ENCODE peak calls at places on chromosome 2, in ten cellular contexts. One of them, this sample, is unnamed.

GRCh38 chr2:21096458-21096857 is 27.3 kb upstream of the TDRD15 start:
- DNase-seq in heart right ventricle: no peak
- DNase-seq in choroid plexus epithelial cell: no peak
- DNase-seq in neural progenitor cell: no peak
- DNase-seq in SJSA1: no peak
- DNase-seq in BJ: no peak
- DNase-seq in GM12865: no peak
- DNase-seq in PC-9: no peak
- DNase-seq in adipocyte: no peak
- DNase-seq in fibroblast of mammary gland: no peak
- DNase-seq in this sample: no peak

GRCh38 chr2:188293601-188294482 is 2.2 kb downstream of the GULP1 start:
- DNase-seq in heart right ventricle: peak
- DNase-seq in choroid plexus epithelial cell: peak
- DNase-seq in neural progenitor cell: peak
- DNase-seq in SJSA1: peak
- DNase-seq in BJ: no peak
- DNase-seq in GM12865: no peak
- DNase-seq in PC-9: peak
- DNase-seq in adipocyte: peak
- DNase-seq in fibroblast of mammary gland: peak
- DNase-seq in this sample: no peak

GRCh38 chr2:18153741-18154140 is 275.3 kb downstream of the KCNS3 start:
- DNase-seq in heart right ventricle: no peak
- DNase-seq in choroid plexus epithelial cell: no peak
- DNase-seq in neural progenitor cell: no peak
- DNase-seq in SJSA1: no peak
- DNase-seq in BJ: no peak
- DNase-seq in GM12865: no peak
- DNase-seq in PC-9: no peak
- DNase-seq in adipocyte: no peak
- DNase-seq in fibroblast of mammary gland: no peak
- DNase-seq in this sample: no peak

GRCh38 chr2:151922845-151923666 is 94.8 kb upstream of the ARL5A start:
- DNase-seq in heart right ventricle: peak
- DNase-seq in choroid plexus epithelial cell: peak
- DNase-seq in neural progenitor cell: no peak
- DNase-seq in SJSA1: no peak
- DNase-seq in BJ: no peak
- DNase-seq in GM12865: no peak
- DNase-seq in PC-9: peak
- DNase-seq in adipocyte: peak
- DNase-seq in fibroblast of mammary gland: peak
- DNase-seq in this sample: no peak

GRCh38 chr2:204024503-204024902 is 87.9 kb downstream of the ICOS start:
- DNase-seq in heart right ventricle: no peak
- DNase-seq in choroid plexus epithelial cell: peak
- DNase-seq in neural progenitor cell: peak
- DNase-seq in SJSA1: no peak
- DNase-seq in BJ: no peak
- DNase-seq in GM12865: peak
- DNase-seq in PC-9: no peak
- DNase-seq in adipocyte: peak
- DNase-seq in fibroblast of mammary gland: peak
- DNase-seq in this sample: no peak

GRCh38 chr2:64626963-64627760 is 26.6 kb downstream of the SERTAD2 start:
- DNase-seq in heart right ventricle: no peak
- DNase-seq in choroid plexus epithelial cell: no peak
- DNase-seq in neural progenitor cell: peak
- DNase-seq in SJSA1: no peak
- DNase-seq in BJ: no peak
- DNase-seq in GM12865: no peak
- DNase-seq in PC-9: no peak
- DNase-seq in adipocyte: no peak
- DNase-seq in fibroblast of mammary gland: no peak
- DNase-seq in this sample: no peak

GRCh38 chr2:204104821-204105220 is 168.3 kb downstream of the ICOS start:
- DNase-seq in heart right ventricle: no peak
- DNase-seq in choroid plexus epithelial cell: no peak
- DNase-seq in neural progenitor cell: no peak
- DNase-seq in SJSA1: no peak
- DNase-seq in BJ: no peak
- DNase-seq in GM12865: no peak
- DNase-seq in PC-9: no peak
- DNase-seq in adipocyte: no peak
- DNase-seq in fibroblast of mammary gland: no peak
- DNase-seq in this sample: no peak

GRCh38 chr2:209495855-209496585 is 72.2 kb downstream of the MAP2 start:
- DNase-seq in heart right ventricle: peak
- DNase-seq in choroid plexus epithelial cell: peak
- DNase-seq in neural progenitor cell: no peak
- DNase-seq in SJSA1: peak
- DNase-seq in BJ: peak
- DNase-seq in GM12865: no peak
- DNase-seq in PC-9: peak
- DNase-seq in adipocyte: peak
- DNase-seq in fibroblast of mammary gland: peak
- DNase-seq in this sample: no peak

GRCh38 chr2:96262306-96262705 is 3.5 kb downstream of the TMEM127 start:
- DNase-seq in heart right ventricle: no peak
- DNase-seq in choroid plexus epithelial cell: no peak
- DNase-seq in neural progenitor cell: no peak
- DNase-seq in SJSA1: no peak
- DNase-seq in BJ: no peak
- DNase-seq in GM12865: no peak
- DNase-seq in PC-9: no peak
- DNase-seq in adipocyte: peak
- DNase-seq in fibroblast of mammary gland: no peak
- DNase-seq in this sample: no peak

GRCh38 chr2:96261328-96262003 is 4.3 kb downstream of the TMEM127 start:
- DNase-seq in heart right ventricle: no peak
- DNase-seq in choroid plexus epithelial cell: no peak
- DNase-seq in neural progenitor cell: no peak
- DNase-seq in SJSA1: no peak
- DNase-seq in BJ: no peak
- DNase-seq in GM12865: no peak
- DNase-seq in PC-9: no peak
- DNase-seq in adipocyte: no peak
- DNase-seq in fibroblast of mammary gland: no peak
- DNase-seq in this sample: no peak

GRCh38 chr2:96258393-96259022 is 7.3 kb downstream of the TMEM127 start:
- DNase-seq in heart right ventricle: peak
- DNase-seq in choroid plexus epithelial cell: peak
- DNase-seq in neural progenitor cell: no peak
- DNase-seq in SJSA1: no peak
- DNase-seq in BJ: no peak
- DNase-seq in GM12865: no peak
- DNase-seq in PC-9: no peak
- DNase-seq in adipocyte: peak
- DNase-seq in fibroblast of mammary gland: no peak
- DNase-seq in this sample: no peak

GRCh38 chr2:96259497-96259921 is 6.3 kb downstream of the TMEM127 start:
- DNase-seq in heart right ventricle: no peak
- DNase-seq in choroid plexus epithelial cell: no peak
- DNase-seq in neural progenitor cell: no peak
- DNase-seq in SJSA1: no peak
- DNase-seq in BJ: no peak
- DNase-seq in GM12865: no peak
- DNase-seq in PC-9: no peak
- DNase-seq in adipocyte: no peak
- DNase-seq in fibroblast of mammary gland: no peak
- DNase-seq in this sample: no peak

GRCh38 chr2:96260404-96261260 is 5.2 kb downstream of the TMEM127 start:
- DNase-seq in heart right ventricle: peak
- DNase-seq in choroid plexus epithelial cell: peak
- DNase-seq in neural progenitor cell: peak
- DNase-seq in SJSA1: peak
- DNase-seq in BJ: peak
- DNase-seq in GM12865: peak
- DNase-seq in PC-9: peak
- DNase-seq in adipocyte: peak
- DNase-seq in fibroblast of mammary gland: peak
- DNase-seq in this sample: no peak
- H3K4me3 ChIP-seq in heart right ventricle: no peak
- H3K4me3 ChIP-seq in choroid plexus epithelial cell: peak
- H3K4me3 ChIP-seq in neural progenitor cell: no peak
- H3K4me3 ChIP-seq in SJSA1: no peak
- H3K4me3 ChIP-seq in BJ: no peak
- H3K4me3 ChIP-seq in GM12865: no peak
- H3K4me3 ChIP-seq in PC-9: peak
- H3K4me3 ChIP-seq in adipocyte: peak
- H3K4me3 ChIP-seq in fibroblast of mammary gland: no peak
- H3K4me3 ChIP-seq in this sample: no peak

GRCh38 chr2:88622307-88622706 is 5.0 kb downstream of the EIF2AK3 start:
- DNase-seq in heart right ventricle: no peak
- DNase-seq in choroid plexus epithelial cell: no peak
- DNase-seq in neural progenitor cell: no peak
- DNase-seq in SJSA1: no peak
- DNase-seq in BJ: no peak
- DNase-seq in GM12865: no peak
- DNase-seq in PC-9: no peak
- DNase-seq in adipocyte: no peak
- DNase-seq in fibroblast of mammary gland: no peak
- DNase-seq in this sample: no peak

GRCh38 chr2:88626171-88627054 is 851 bp downstream of the EIF2AK3 start:
- DNase-seq in heart right ventricle: peak
- DNase-seq in choroid plexus epithelial cell: no peak
- DNase-seq in neural progenitor cell: peak
- DNase-seq in SJSA1: peak
- DNase-seq in BJ: no peak
- DNase-seq in GM12865: peak
- DNase-seq in PC-9: peak
- DNase-seq in adipocyte: peak
- DNase-seq in fibroblast of mammary gland: no peak
- DNase-seq in this sample: no peak

GRCh38 chr2:88627055-88627855 is at the start of gene EIF2AK3:
- DNase-seq in heart right ventricle: peak
- DNase-seq in choroid plexus epithelial cell: peak
- DNase-seq in neural progenitor cell: peak
- DNase-seq in SJSA1: peak
- DNase-seq in BJ: peak
- DNase-seq in GM12865: peak
- DNase-seq in PC-9: peak
- DNase-seq in adipocyte: peak
- DNase-seq in fibroblast of mammary gland: peak
- DNase-seq in this sample: peak

GRCh38 chr2:88621432-88621831 is 5.8 kb downstream of the EIF2AK3 start:
- DNase-seq in heart right ventricle: no peak
- DNase-seq in choroid plexus epithelial cell: no peak
- DNase-seq in neural progenitor cell: no peak
- DNase-seq in SJSA1: no peak
- DNase-seq in BJ: no peak
- DNase-seq in GM12865: no peak
- DNase-seq in PC-9: no peak
- DNase-seq in adipocyte: no peak
- DNase-seq in fibroblast of mammary gland: no peak
- DNase-seq in this sample: no peak

GRCh38 chr2:88624477-88624876 is 2.8 kb downstream of the EIF2AK3 start:
- DNase-seq in heart right ventricle: no peak
- DNase-seq in choroid plexus epithelial cell: no peak
- DNase-seq in neural progenitor cell: no peak
- DNase-seq in SJSA1: no peak
- DNase-seq in BJ: no peak
- DNase-seq in GM12865: no peak
- DNase-seq in PC-9: no peak
- DNase-seq in adipocyte: no peak
- DNase-seq in fibroblast of mammary gland: no peak
- DNase-seq in this sample: no peak
- H3K4me3 ChIP-seq in heart right ventricle: no peak
- H3K4me3 ChIP-seq in choroid plexus epithelial cell: no peak
- H3K4me3 ChIP-seq in neural progenitor cell: no peak
- H3K4me3 ChIP-seq in SJSA1: no peak
- H3K4me3 ChIP-seq in BJ: no peak
- H3K4me3 ChIP-seq in GM12865: peak
- H3K4me3 ChIP-seq in PC-9: no peak
- H3K4me3 ChIP-seq in adipocyte: peak
- H3K4me3 ChIP-seq in fibroblast of mammary gland: no peak
- H3K4me3 ChIP-seq in this sample: peak

DNA sequence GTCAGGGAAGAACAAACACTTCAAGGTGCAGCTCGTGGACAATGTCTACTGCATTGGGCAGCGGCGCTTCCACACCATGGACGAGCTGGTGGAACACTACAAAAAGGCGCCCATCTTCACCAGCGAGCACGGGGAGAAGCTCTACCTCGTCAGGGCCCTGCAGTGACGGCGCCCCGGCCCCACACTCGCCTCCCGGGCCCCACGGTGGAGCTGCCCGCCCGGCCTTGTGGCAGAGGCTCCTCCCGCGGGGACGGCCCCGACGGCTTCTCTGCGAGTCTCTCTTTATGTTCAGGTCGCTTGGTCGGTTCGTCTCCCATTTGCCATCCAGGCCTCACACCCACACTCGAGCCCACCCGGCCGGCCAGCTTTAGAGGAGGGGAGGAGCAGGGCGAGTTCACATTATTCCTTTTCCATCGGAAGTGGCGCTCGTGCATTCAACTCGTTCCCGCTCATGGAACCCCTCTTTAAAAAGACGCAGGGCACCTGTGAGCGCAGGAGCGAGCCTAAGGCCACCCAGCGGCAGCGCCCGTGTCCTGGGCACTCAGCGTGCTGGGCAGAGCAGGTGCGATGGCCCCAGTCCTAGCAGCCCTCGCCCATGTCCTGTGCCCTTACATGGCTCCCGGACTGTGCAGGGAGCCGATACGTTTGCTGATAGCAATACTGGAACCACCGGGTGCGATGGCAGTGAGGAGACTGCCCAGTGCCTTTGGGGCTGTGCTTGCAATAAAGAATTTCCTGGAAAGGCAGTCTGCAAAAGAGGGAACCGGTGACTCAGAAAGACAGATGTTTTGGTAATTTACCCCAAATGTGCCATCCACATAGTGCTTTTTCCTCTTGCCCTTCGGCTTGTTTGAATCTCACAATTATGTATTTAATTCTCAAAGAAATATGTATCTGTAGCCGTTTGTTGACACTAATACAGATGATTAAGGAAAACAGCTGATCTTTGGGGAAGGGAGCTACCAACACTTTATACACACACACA is 148.6 kb downstream of the NCK2 start:
- DNase-seq in heart right ventricle: no peak
- DNase-seq in choroid plexus epithelial cell: no peak
- DNase-seq in neural progenitor cell: no peak
- DNase-seq in SJSA1: no peak
- DNase-seq in BJ: no peak
- DNase-seq in GM12865: no peak
- DNase-seq in PC-9: no peak
- DNase-seq in adipocyte: peak
- DNase-seq in fibroblast of mammary gland: peak
- DNase-seq in this sample: no peak
- H3K4me3 ChIP-seq in heart right ventricle: no peak
- H3K4me3 ChIP-seq in choroid plexus epithelial cell: no peak
- H3K4me3 ChIP-seq in neural progenitor cell: no peak
- H3K4me3 ChIP-seq in SJSA1: no peak
- H3K4me3 ChIP-seq in BJ: no peak
- H3K4me3 ChIP-seq in GM12865: no peak
- H3K4me3 ChIP-seq in PC-9: no peak
- H3K4me3 ChIP-seq in adipocyte: no peak
- H3K4me3 ChIP-seq in fibroblast of mammary gland: no peak
- H3K4me3 ChIP-seq in this sample: no peak

DNA sequence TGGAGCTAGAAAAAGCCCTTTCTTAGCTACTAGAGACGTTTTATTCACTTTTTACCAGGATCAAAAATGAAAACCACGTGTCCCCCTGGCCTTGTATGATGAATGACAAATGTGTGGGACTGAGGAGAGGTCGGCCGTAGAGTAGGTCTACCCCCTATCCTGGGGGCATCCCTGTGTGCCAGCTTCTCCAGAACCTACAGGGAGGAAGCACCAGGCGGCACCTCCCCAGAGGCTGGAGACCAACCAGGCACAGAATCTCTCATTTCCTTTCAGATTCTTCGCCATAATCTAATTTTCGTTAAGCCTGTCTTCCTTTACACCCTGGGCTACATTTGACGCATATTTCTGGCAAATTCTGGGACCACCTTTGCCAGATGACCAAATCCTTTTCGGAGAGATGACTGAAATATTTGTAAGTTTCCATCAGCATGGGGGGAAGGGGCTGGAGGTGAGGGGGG is 15.9 kb downstream of the TWIST2 start:
- DNase-seq in heart right ventricle: no peak
- DNase-seq in choroid plexus epithelial cell: no peak
- DNase-seq in neural progenitor cell: no peak
- DNase-seq in SJSA1: no peak
- DNase-seq in BJ: no peak
- DNase-seq in GM12865: no peak
- DNase-seq in PC-9: no peak
- DNase-seq in adipocyte: no peak
- DNase-seq in fibroblast of mammary gland: no peak
- DNase-seq in this sample: no peak
- H3K4me3 ChIP-seq in heart right ventricle: no peak
- H3K4me3 ChIP-seq in choroid plexus epithelial cell: no peak
- H3K4me3 ChIP-seq in neural progenitor cell: no peak
- H3K4me3 ChIP-seq in SJSA1: no peak
- H3K4me3 ChIP-seq in BJ: peak
- H3K4me3 ChIP-seq in GM12865: no peak
- H3K4me3 ChIP-seq in PC-9: no peak
- H3K4me3 ChIP-seq in adipocyte: peak
- H3K4me3 ChIP-seq in fibroblast of mammary gland: no peak
- H3K4me3 ChIP-seq in this sample: no peak